ENCODE peak calls at places on chromosomes 6 and 20, in six cellular contexts. O is mesenchymal stem cell, D is uterus, U is hepatocyte, X is transverse colon, A is RWPE1. Q is an unnamed sample.

GRCh38 chr6:132669690-132670291 is 10.8 kb upstream of the TAAR1 start:
- DNase-seq in O (peak; percentile 56), D (no peak), U (peak; percentile 72), X (no peak), A (peak; percentile 24), Q (no peak)

GRCh38 chr20:59813948-59814834 is 119.2 kb downstream of the SYCP2 start:
- DNase-seq in O (no peak), D (no peak), U (no peak), X (no peak), A (no peak), Q (peak; percentile 24)

GRCh38 chr6:163438940-163439335 is 24.4 kb downstream of the QKI start:
- DNase-seq in O (peak; percentile 33), D (no peak), U (peak; percentile 16), X (peak; percentile 53), A (no peak), Q (no peak)

GRCh38 chr6:15689586-15690450 is 27.0 kb upstream of the DTNBP1 start:
- DNase-seq in O (peak; percentile 9), D (no peak), U (no peak), X (no peak), A (no peak), Q (no peak)

GRCh38 chr6:16839780-16840179 is 78.5 kb upstream of the ATXN1 start:
- DNase-seq in O (no peak), D (no peak), U (no peak), X (no peak), A (no peak), Q (no peak)

GRCh38 chr20:50308513-50309279 is 118.1 kb downstream of the CEBPB start:
- DNase-seq in O (peak; percentile 100), D (peak; percentile 96), U (peak; percentile 91), X (peak; percentile 78), A (peak; percentile 98), Q (peak; percentile 78)

GRCh38 chr20:62366370-62367135 is 559 bp downstream of the LAMA5 start:
- DNase-seq in O (no peak), D (no peak), U (peak; percentile 83), X (no peak), A (peak; percentile 72), Q (no peak)

GRCh38 chr6:107862383-107862782 is 38.3 kb upstream of the SCML4 start:
- DNase-seq in O (no peak), D (no peak), U (no peak), X (no peak), A (no peak), Q (no peak)

GRCh38 chr6:138099832-138100231 is 7.4 kb downstream of the PERP start:
- DNase-seq in O (no peak), D (no peak), U (peak; percentile 34), X (no peak), A (peak; percentile 70), Q (no peak)

GRCh38 chr20:46118481-46119020 is 437 bp downstream of the CD40 start:
- DNase-seq in O (peak; percentile 5), D (peak; percentile 43), U (no peak), X (peak; percentile 46), A (peak; percentile 59), Q (no peak)

GRCh38 chr6:4359108-4359710 is 223.8 kb upstream of the ECI2 start:
- DNase-seq in O (no peak), D (no peak), U (no peak), X (no peak), A (no peak), Q (no peak)

GRCh38 chr20:52896348-52896747 is 75.8 kb upstream of the TSHZ2 start:
- DNase-seq in O (no peak), D (no peak), U (no peak), X (no peak), A (no peak), Q (no peak)

GRCh38 chr20:48826883-48827771 is 672 bp downstream of the PREX1 start:
- DNase-seq in O (peak; percentile 48), D (no peak), U (no peak), X (peak; percentile 19), A (no peak), Q (no peak)

GRCh38 chr6:4987427-4987826 is 16.4 kb downstream of the RPP40 start:
- DNase-seq in O (no peak), D (no peak), U (no peak), X (no peak), A (no peak), Q (peak; percentile 21)

GRCh38 chr6:44254201-44254956 is 2.9 kb downstream of the SLC35B2 start:
- DNase-seq in O (no peak), D (no peak), U (no peak), X (no peak), A (no peak), Q (no peak)

GRCh38 chr6:25248100-25248499 is 31.1 kb upstream of the CARMIL1 start:
- DNase-seq in O (no peak), D (no peak), U (no peak), X (no peak), A (no peak), Q (no peak)

GRCh38 chr20:40682104-40683045 is 6.7 kb downstream of the MAFB start:
- DNase-seq in O (peak; percentile 42), D (no peak), U (no peak), X (no peak), A (no peak), Q (no peak)
- H3K27ac ChIP-seq in O (no peak overlapping the region), D (no peak overlapping the region), U (no peak overlapping the region), X (peak overlapping the region; percentile 47), A (peak overlapping the region; percentile 31), Q (peak overlapping the region; percentile 80)

GRCh38 chr6:133973109-133973971 is 20.3 kb downstream of the TBPL1 start:
- DNase-seq in O (peak; percentile 67), D (no peak), U (peak; percentile 67), X (no peak), A (peak; percentile 42), Q (no peak)
- H3K27ac ChIP-seq in O (peak overlapping the region; percentile 45), D (peak overlapping the region; percentile 54), U (no peak overlapping the region), X (no peak overlapping the region), A (no peak overlapping the region), Q (no peak overlapping the region)

GRCh38 chr6:110518281-110518623 is 41.8 kb upstream of the SLC22A16 start:
- DNase-seq in O (peak; percentile 30), D (no peak), U (no peak), X (no peak), A (no peak), Q (no peak)

GRCh38 chr6:110514818-110515217 is 38.4 kb upstream of the SLC22A16 start:
- DNase-seq in O (no peak), D (no peak), U (no peak), X (no peak), A (no peak), Q (no peak)

GRCh38 chr6:110517601-110518280 is 41.3 kb upstream of the SLC22A16 start:
- DNase-seq in O (no peak), D (no peak), U (no peak), X (no peak), A (no peak), Q (no peak)

GRCh38 chr6:110520188-110520956 is 44.0 kb upstream of the SLC22A16 start:
- DNase-seq in O (no peak), D (no peak), U (peak; percentile 52), X (no peak), A (no peak), Q (no peak)

DNA sequence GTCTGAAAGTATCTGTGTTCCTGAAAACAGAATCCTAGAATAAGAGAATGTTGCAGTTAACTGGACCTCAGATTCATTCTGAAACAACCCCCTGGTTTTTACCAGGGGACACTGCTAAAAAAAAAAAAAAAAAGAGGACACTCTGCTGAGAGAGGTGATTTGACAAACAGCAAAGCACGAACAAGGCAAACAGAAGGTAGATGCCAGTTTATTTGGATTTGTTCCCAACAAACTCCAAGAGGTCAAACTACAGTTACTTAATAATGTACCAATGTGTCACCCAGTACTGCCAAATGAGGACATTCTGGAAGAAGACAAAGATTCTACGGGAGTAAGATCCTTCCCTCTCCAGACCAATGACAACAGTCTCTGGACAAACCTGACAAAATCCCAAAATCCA is 40.6 kb upstream of the SLC22A16 start:
- DNase-seq in O (no peak), D (no peak), U (no peak), X (no peak), A (no peak), Q (no peak)
- H3K27ac ChIP-seq in O (no peak overlapping the region), D (no peak overlapping the region), U (no peak overlapping the region), X (no peak overlapping the region), A (no peak overlapping the region), Q (no peak overlapping the region)

DNA sequence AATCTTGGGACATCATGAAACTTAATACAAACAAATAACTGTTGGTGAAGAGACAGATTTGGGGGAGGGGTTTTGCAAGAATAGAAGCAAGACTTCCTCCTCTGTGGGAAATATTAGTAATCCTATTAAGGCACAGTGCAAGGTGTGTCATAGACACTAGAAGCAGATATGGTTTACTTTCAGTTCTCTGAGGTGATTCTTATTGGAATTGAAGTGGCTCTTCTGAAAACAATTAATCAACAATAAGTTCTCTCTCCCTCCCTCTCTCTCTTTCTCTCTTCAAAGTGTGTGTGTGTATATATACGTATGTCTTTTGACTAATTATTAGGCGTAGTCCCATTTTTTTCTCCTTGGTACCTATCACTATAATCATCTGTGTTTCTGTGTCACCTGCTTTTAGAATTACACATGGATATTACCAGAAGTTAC is 99.8 kb downstream of the HIVEP2 start:
- DNase-seq in O (peak; percentile 62), D (no peak), U (no peak), X (no peak), A (no peak), Q (no peak)
- H3K27ac ChIP-seq in O (peak overlapping the region; percentile 95), D (peak overlapping the region; percentile 68), U (peak overlapping the region; percentile 92), X (peak overlapping the region; percentile 85), A (peak overlapping the region; percentile 64), Q (peak overlapping the region; percentile 92)

GRCh38 chr6:75349262-75349984 is 64.8 kb upstream of the TMEM30A start:
- DNase-seq in O (peak; percentile 42), D (peak; percentile 40), U (peak; percentile 51), X (no peak), A (no peak), Q (no peak)
- H3K27ac ChIP-seq in O (peak overlapping the region; percentile 88), D (peak overlapping the region; percentile 68), U (peak overlapping the region; percentile 11), X (peak overlapping the region; percentile 67), A (no peak overlapping the region), Q (peak overlapping the region; percentile 14)

DNA sequence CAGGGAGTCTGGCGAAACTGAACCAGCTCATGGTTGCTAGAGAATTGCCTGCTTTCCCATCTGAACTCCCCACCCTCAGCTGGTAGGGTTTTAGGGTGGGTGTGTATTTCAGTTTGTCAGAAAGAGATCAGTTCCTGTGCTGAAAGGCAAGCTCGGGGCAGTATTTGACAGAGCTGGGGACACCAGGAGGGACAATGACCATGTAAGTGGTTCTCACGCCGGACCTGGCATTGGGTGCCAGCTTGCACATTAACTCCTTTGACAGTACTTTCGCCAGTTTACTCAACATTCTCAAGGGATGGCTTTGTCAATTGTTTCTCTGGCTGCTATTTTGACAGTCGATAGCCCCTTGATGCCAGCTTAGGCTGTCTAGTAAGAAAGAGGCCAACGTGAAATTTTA is 558.5 kb upstream of the JAG1 start:
- DNase-seq in O (no peak), D (no peak), U (no peak), X (no peak), A (no peak), Q (no peak)
- H3K27ac ChIP-seq in O (no peak overlapping the region), D (no peak overlapping the region), U (no peak overlapping the region), X (no peak overlapping the region), A (no peak overlapping the region), Q (no peak overlapping the region)

GRCh38 chr20:39164642-39165041 is 202.5 kb downstream of the DHX35 start:
- DNase-seq in O (no peak), D (no peak), U (no peak), X (no peak), A (no peak), Q (no peak)
- H3K27ac ChIP-seq in O (no peak overlapping the region), D (no peak overlapping the region), U (no peak overlapping the region), X (no peak overlapping the region), A (no peak overlapping the region), Q (no peak overlapping the region)

GRCh38 chr6:12340488-12340818 is 50.3 kb downstream of the EDN1 start:
- DNase-seq in O (no peak), D (no peak), U (no peak), X (no peak), A (no peak), Q (no peak)
- H3K27ac ChIP-seq in O (no peak overlapping the region), D (no peak overlapping the region), U (no peak overlapping the region), X (no peak overlapping the region), A (no peak overlapping the region), Q (no peak overlapping the region)